ENCODE peak calls at places on chromosomes 7 and 10, in four cellular contexts. One of them, this sample, is unnamed.

GRCh38 chr7:149871576-149871975 is 2.2 kb upstream of the ATP6V0E2 start:
- DNase-seq in HL-60: no peak
- DNase-seq in Panc1: no peak
- DNase-seq in GM12878: no peak
- DNase-seq in this sample: no peak

GRCh38 chr7:29565982-29566746 is 2.5 kb downstream of the PRR15 start:
- DNase-seq in HL-60: peak
- DNase-seq in Panc1: no peak
- DNase-seq in GM12878: no peak
- DNase-seq in this sample: no peak

GRCh38 chr10:124064676-124065075 is 28.7 kb downstream of the CHST15 start:
- DNase-seq in HL-60: peak
- DNase-seq in Panc1: no peak
- DNase-seq in GM12878: no peak
- DNase-seq in this sample: no peak

GRCh38 chr10:76329891-76330575 is 898.6 kb downstream of the LRMDA start:
- DNase-seq in HL-60: no peak
- DNase-seq in Panc1: no peak
- DNase-seq in GM12878: no peak
- DNase-seq in this sample: no peak

GRCh38 chr10:77160679-77161078 is 476.9 kb downstream of the KCNMA1 start:
- DNase-seq in HL-60: no peak
- DNase-seq in Panc1: peak
- DNase-seq in GM12878: no peak
- DNase-seq in this sample: no peak

GRCh38 chr7:149752646-149753045 is 20.7 kb downstream of the ZNF467 start:
- DNase-seq in HL-60: no peak
- DNase-seq in Panc1: no peak
- DNase-seq in GM12878: no peak
- DNase-seq in this sample: no peak

GRCh38 chr7:159139202-159139601 is 5.5 kb downstream of the VIPR2 start:
- DNase-seq in HL-60: no peak
- DNase-seq in Panc1: no peak
- DNase-seq in GM12878: no peak
- DNase-seq in this sample: no peak

GRCh38 chr10:72875250-72876055 is 18.1 kb upstream of the OIT3 start:
- DNase-seq in HL-60: no peak
- DNase-seq in Panc1: peak
- DNase-seq in GM12878: no peak
- DNase-seq in this sample: no peak

GRCh38 chr10:5698062-5698461 is 13.4 kb downstream of the TASOR2 start:
- DNase-seq in HL-60: no peak
- DNase-seq in Panc1: no peak
- DNase-seq in GM12878: no peak
- DNase-seq in this sample: no peak

GRCh38 chr7:7564323-7564780 is 2.3 kb upstream of the MIOS start:
- DNase-seq in HL-60: peak
- DNase-seq in Panc1: peak
- DNase-seq in GM12878: no peak
- DNase-seq in this sample: no peak

GRCh38 chr7:130390486-130390885 is 10.2 kb downstream of the CPA1 start:
- DNase-seq in HL-60: no peak
- DNase-seq in Panc1: no peak
- DNase-seq in GM12878: no peak
- DNase-seq in this sample: no peak

GRCh38 chr7:55063633-55064032 is 44.8 kb downstream of the EGFR start:
- DNase-seq in HL-60: no peak
- DNase-seq in Panc1: no peak
- DNase-seq in GM12878: no peak
- DNase-seq in this sample: no peak

GRCh38 chr10:67815571-67816059 is 22.4 kb downstream of the DNAJC12 start:
- DNase-seq in HL-60: no peak
- DNase-seq in Panc1: peak
- DNase-seq in GM12878: no peak
- DNase-seq in this sample: no peak

GRCh38 chr10:52436664-52437063 is 122.6 kb downstream of the DKK1 start:
- DNase-seq in HL-60: no peak
- DNase-seq in Panc1: no peak
- DNase-seq in GM12878: no peak
- DNase-seq in this sample: no peak

GRCh38 chr10:35306852-35307251 is 29.5 kb upstream of the CCNY start:
- DNase-seq in HL-60: no peak
- DNase-seq in Panc1: no peak
- DNase-seq in GM12878: no peak
- DNase-seq in this sample: no peak

GRCh38 chr10:45418417-45418858 is 44.4 kb downstream of the ALOX5 start:
- DNase-seq in HL-60: peak
- DNase-seq in Panc1: no peak
- DNase-seq in GM12878: no peak
- DNase-seq in this sample: no peak

GRCh38 chr10:71981024-71981867 is 17.1 kb downstream of the CHST3 start:
- DNase-seq in HL-60: no peak
- DNase-seq in Panc1: no peak
- DNase-seq in GM12878: peak
- DNase-seq in this sample: no peak

GRCh38 chr10:43197834-43198681 is 59.8 kb downstream of the CSGALNACT2 start:
- DNase-seq in HL-60: peak
- DNase-seq in Panc1: no peak
- DNase-seq in GM12878: no peak
- DNase-seq in this sample: no peak

GRCh38 chr10:4127518-4128315 is 342.7 kb upstream of the KLF6 start:
- DNase-seq in HL-60: peak
- DNase-seq in Panc1: no peak
- DNase-seq in GM12878: peak
- DNase-seq in this sample: no peak

GRCh38 chr7:157952050-157952667 is 615.4 kb downstream of the DNAJB6 start:
- DNase-seq in HL-60: no peak
- DNase-seq in Panc1: no peak
- DNase-seq in GM12878: no peak
- DNase-seq in this sample: no peak

GRCh38 chr10:97463363-97464132 is 17.6 kb downstream of the ZDHHC16 start:
- DNase-seq in HL-60: peak
- DNase-seq in Panc1: peak
- DNase-seq in GM12878: peak
- DNase-seq in this sample: no peak

GRCh38 chr7:41304995-41305394 is 397.9 kb downstream of the INHBA start:
- DNase-seq in HL-60: no peak
- DNase-seq in Panc1: no peak
- DNase-seq in GM12878: no peak
- DNase-seq in this sample: no peak

GRCh38 chr10:101779544-101780186 is 3.6 kb downstream of the NPM3 start:
- DNase-seq in HL-60: peak
- DNase-seq in Panc1: no peak
- DNase-seq in GM12878: peak
- DNase-seq in this sample: no peak

GRCh38 chr10:71708301-71708703 is 11.3 kb downstream of the C10orf105 start:
- DNase-seq in HL-60: peak
- DNase-seq in Panc1: peak
- DNase-seq in GM12878: no peak
- DNase-seq in this sample: no peak

GRCh38 chr10:69838853-69839252 is 37.1 kb downstream of the COL13A1 start:
- DNase-seq in HL-60: no peak
- DNase-seq in Panc1: no peak
- DNase-seq in GM12878: no peak
- DNase-seq in this sample: no peak

GRCh38 chr7:44757739-44758138 is 9.1 kb downstream of the ZMIZ2 start:
- DNase-seq in HL-60: no peak
- DNase-seq in Panc1: no peak
- DNase-seq in GM12878: no peak
- DNase-seq in this sample: no peak

GRCh38 chr10:6327906-6328707 is 125.4 kb downstream of the PFKFB3 start:
- DNase-seq in HL-60: no peak
- DNase-seq in Panc1: no peak
- DNase-seq in GM12878: no peak
- DNase-seq in this sample: no peak

GRCh38 chr10:130750441-130750840 is 561.1 kb downstream of the TCERG1L start:
- DNase-seq in HL-60: no peak
- DNase-seq in Panc1: no peak
- DNase-seq in GM12878: no peak
- DNase-seq in this sample: no peak

GRCh38 chr10:72261323-72262018 is 12.3 kb upstream of the DDIT4 start:
- DNase-seq in HL-60: no peak
- DNase-seq in Panc1: no peak
- DNase-seq in GM12878: peak
- DNase-seq in this sample: no peak

GRCh38 chr10:22561909-22562308 is 152.5 kb downstream of the PIP4K2A start:
- DNase-seq in HL-60: no peak
- DNase-seq in Panc1: no peak
- DNase-seq in GM12878: no peak
- DNase-seq in this sample: no peak

GRCh38 chr7:30048582-30048981 is 20.4 kb downstream of the PLEKHA8 start:
- DNase-seq in HL-60: no peak
- DNase-seq in Panc1: no peak
- DNase-seq in GM12878: no peak
- DNase-seq in this sample: no peak

GRCh38 chr7:135076882-135077281 is 71.0 kb upstream of the TMEM140 start:
- DNase-seq in HL-60: no peak
- DNase-seq in Panc1: no peak
- DNase-seq in GM12878: no peak
- DNase-seq in this sample: no peak

GRCh38 chr10:92737484-92737883 is 47.7 kb downstream of the HHEX start:
- DNase-seq in HL-60: no peak
- DNase-seq in Panc1: no peak
- DNase-seq in GM12878: no peak
- DNase-seq in this sample: no peak

GRCh38 chr7:25790261-25790660 is 361.7 kb upstream of the NFE2L3 start:
- DNase-seq in HL-60: no peak
- DNase-seq in Panc1: no peak
- DNase-seq in GM12878: no peak
- DNase-seq in this sample: no peak

GRCh38 chr7:110148054-110148453 is 942.9 kb upstream of the LRRN3 start:
- DNase-seq in HL-60: no peak
- DNase-seq in Panc1: no peak
- DNase-seq in GM12878: no peak
- DNase-seq in this sample: no peak

GRCh38 chr10:49613160-49613881 is 516 bp upstream of the CHAT start:
- DNase-seq in HL-60: no peak
- DNase-seq in Panc1: no peak
- DNase-seq in GM12878: no peak
- DNase-seq in this sample: no peak

DNA sequence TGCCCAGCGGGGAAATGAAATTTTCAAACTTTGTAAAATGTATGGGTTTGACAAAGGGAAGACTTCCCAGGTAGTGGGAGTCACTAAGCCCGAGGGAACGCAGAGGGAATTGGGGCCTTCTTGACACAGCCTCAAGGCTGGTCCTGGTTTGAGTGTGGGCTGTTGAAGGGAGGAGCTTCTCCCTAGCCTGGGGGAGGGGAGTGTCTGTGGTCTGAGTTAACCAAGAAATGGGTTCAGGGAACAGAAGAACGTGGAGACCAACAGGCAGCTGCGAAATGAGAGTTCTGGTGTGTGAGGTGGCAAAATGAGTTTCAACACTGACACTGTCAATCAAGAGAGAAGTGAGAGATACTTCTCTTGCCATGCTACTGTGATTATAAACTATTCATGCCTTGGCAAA is 32.7 kb upstream of the BAMBI start:
- DNase-seq in HL-60: no peak
- DNase-seq in Panc1: no peak
- DNase-seq in GM12878: no peak
- DNase-seq in this sample: no peak
- H3K27ac ChIP-seq in HL-60: no peak
- H3K27ac ChIP-seq in Panc1: no peak
- H3K27ac ChIP-seq in GM12878: no peak
- H3K27ac ChIP-seq in this sample: no peak

GRCh38 chr7:2716906-2717292 is 28.9 kb downstream of the AMZ1 start:
- DNase-seq in HL-60: no peak
- DNase-seq in Panc1: no peak
- DNase-seq in GM12878: no peak
- DNase-seq in this sample: no peak

GRCh38 chr7:2716488-2716887 is 28.5 kb downstream of the AMZ1 start:
- DNase-seq in HL-60: no peak
- DNase-seq in Panc1: no peak
- DNase-seq in GM12878: no peak
- DNase-seq in this sample: no peak

GRCh38 chr7:2718703-2718965 is 30.6 kb downstream of the AMZ1 start:
- DNase-seq in HL-60: no peak
- DNase-seq in Panc1: no peak
- DNase-seq in GM12878: no peak
- DNase-seq in this sample: no peak

GRCh38 chr7:2717905-2718702 is 30.1 kb downstream of the AMZ1 start:
- DNase-seq in HL-60: no peak
- DNase-seq in Panc1: no peak
- DNase-seq in GM12878: no peak
- DNase-seq in this sample: no peak

DNA sequence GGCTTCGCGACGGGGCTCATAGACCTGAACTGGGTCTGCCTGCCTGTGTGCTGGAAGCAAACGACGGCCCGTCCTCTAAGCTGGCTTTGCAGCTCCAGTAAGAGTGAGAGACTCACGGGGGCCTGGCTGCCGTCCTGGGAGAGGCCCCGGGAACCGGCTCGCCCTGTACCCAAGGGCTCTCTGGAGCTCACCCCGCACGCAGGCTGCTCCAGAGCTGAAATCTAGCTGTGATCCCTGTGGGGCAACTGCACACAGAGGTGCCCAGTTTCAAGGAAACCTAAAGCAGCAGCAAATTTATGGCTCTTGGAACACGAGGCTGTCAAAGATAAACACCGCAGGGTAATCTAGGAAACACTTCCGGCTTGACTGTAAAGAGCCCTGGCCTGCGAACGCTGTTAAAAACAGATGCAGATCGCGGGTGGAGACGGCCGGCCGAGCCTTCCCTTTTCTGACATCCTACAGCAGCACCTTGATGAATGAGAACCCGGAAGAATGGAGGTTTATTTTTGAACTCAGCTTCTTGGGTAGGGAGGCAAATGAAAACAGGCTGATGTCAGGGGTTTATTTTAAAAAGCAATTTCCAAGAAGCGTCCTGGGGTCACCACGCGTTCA is 29.4 kb downstream of the AMZ1 start:
- DNase-seq in HL-60: no peak
- DNase-seq in Panc1: no peak
- DNase-seq in GM12878: no peak
- DNase-seq in this sample: no peak
- TF ChIP-seq POLR2AphosphoS5 in HL-60: no peak
- TF ChIP-seq POLR2AphosphoS5 in Panc1: no peak
- TF ChIP-seq POLR2AphosphoS5 in GM12878: no peak
- TF ChIP-seq POLR2AphosphoS5 in this sample: no peak

DNA sequence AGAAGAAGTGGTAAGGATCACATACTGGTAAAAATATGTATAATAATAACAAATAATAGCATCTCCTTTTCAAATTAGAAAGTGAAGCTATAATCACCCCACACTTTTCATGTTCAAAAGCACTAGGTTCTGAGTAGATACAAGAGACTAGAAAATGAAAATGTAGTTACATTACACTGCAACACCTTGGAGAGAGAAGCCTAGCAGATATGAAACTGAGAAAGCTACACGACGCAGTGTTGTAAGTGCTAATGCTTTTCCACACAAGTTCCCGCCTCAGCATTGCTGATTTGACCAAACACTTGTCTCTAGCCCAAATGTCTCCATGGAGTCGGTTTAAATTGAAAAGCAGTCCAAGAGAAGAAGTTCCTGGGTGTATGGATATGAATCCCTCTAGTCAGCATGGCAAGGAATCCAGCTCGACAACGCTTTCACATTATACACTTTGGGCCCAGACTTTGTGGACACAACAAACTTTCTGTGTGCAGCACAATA is 1.7 kb downstream of the PDE1C start:
- DNase-seq in HL-60: no peak
- DNase-seq in Panc1: no peak
- DNase-seq in GM12878: no peak
- DNase-seq in this sample: no peak
- H3K27ac ChIP-seq in HL-60: no peak
- H3K27ac ChIP-seq in Panc1: no peak
- H3K27ac ChIP-seq in GM12878: no peak
- H3K27ac ChIP-seq in this sample: no peak

GRCh38 chr10:104109908-104110662 is 11.9 kb upstream of the SFR1 start:
- DNase-seq in HL-60: no peak
- DNase-seq in Panc1: no peak
- DNase-seq in GM12878: peak
- DNase-seq in this sample: no peak
- TF ChIP-seq POLR2AphosphoS5 in HL-60: no peak
- TF ChIP-seq POLR2AphosphoS5 in Panc1: no peak
- TF ChIP-seq POLR2AphosphoS5 in GM12878: no peak
- TF ChIP-seq POLR2AphosphoS5 in this sample: no peak